ENCODE peak calls at places on chromosomes 1 and 21, in ten cellular contexts. One of them, this sample, is unnamed.

GRCh38 chr21:43021191-43021590 is 46.8 kb downstream of the PKNOX1 start:
- DNase-seq in DMS79 treated with DMSO at 0.1 percent for 48 hours: no peak
- DNase-seq in CD4-positive, alpha-beta memory T cell: no peak
- DNase-seq in NCI-H1092 treated with DMSO at 0.1 percent for 48 hours: no peak
- DNase-seq in left lobe of liver: no peak
- DNase-seq in ELR: no peak
- DNase-seq in effector memory CD4-positive, alpha-beta T cell: no peak
- DNase-seq in NCI-H69: no peak
- DNase-seq in HEK293T: no peak
- DNase-seq in stimulated activated CD4-positive, alpha-beta T cell treated with anti-CD3 and anti-CD28 coated beads, Interleukin-4, amount 100 ng/mL, for 1 hour: no peak
- DNase-seq in this sample: no peak

GRCh38 chr21:35149698-35150097 is 100.6 kb upstream of the RUNX1 start:
- DNase-seq in HEK293T: no peak
- DNase-seq in DMS79 treated with DMSO at 0.1 percent for 48 hours: no peak
- DNase-seq in stimulated activated CD4-positive, alpha-beta T cell treated with anti-CD3 and anti-CD28 coated beads, Interleukin-4, amount 100 ng/mL, for 1 hour: no peak
- DNase-seq in ELR: peak
- DNase-seq in NCI-H1092 treated with DMSO at 0.1 percent for 48 hours: no peak
- DNase-seq in effector memory CD4-positive, alpha-beta T cell: no peak
- DNase-seq in CD4-positive, alpha-beta memory T cell: no peak
- DNase-seq in NCI-H69: no peak
- DNase-seq in left lobe of liver: no peak
- DNase-seq in this sample: no peak

GRCh38 chr1:8545078-8545477 is 227.2 kb downstream of the SLC45A1 start:
- DNase-seq in ELR: peak
- DNase-seq in DMS79 treated with DMSO at 0.1 percent for 48 hours: no peak
- DNase-seq in CD4-positive, alpha-beta memory T cell: no peak
- DNase-seq in NCI-H69: no peak
- DNase-seq in NCI-H1092 treated with DMSO at 0.1 percent for 48 hours: no peak
- DNase-seq in stimulated activated CD4-positive, alpha-beta T cell treated with anti-CD3 and anti-CD28 coated beads, Interleukin-4, amount 100 ng/mL, for 1 hour: no peak
- DNase-seq in effector memory CD4-positive, alpha-beta T cell: no peak
- DNase-seq in left lobe of liver: no peak
- DNase-seq in HEK293T: no peak
- DNase-seq in this sample: no peak

GRCh38 chr1:240917976-240918375 is 306.0 kb upstream of the GREM2 start:
- DNase-seq in effector memory CD4-positive, alpha-beta T cell: no peak
- DNase-seq in stimulated activated CD4-positive, alpha-beta T cell treated with anti-CD3 and anti-CD28 coated beads, Interleukin-4, amount 100 ng/mL, for 1 hour: no peak
- DNase-seq in CD4-positive, alpha-beta memory T cell: no peak
- DNase-seq in NCI-H1092 treated with DMSO at 0.1 percent for 48 hours: no peak
- DNase-seq in ELR: no peak
- DNase-seq in HEK293T: no peak
- DNase-seq in NCI-H69: no peak
- DNase-seq in left lobe of liver: no peak
- DNase-seq in DMS79 treated with DMSO at 0.1 percent for 48 hours: no peak
- DNase-seq in this sample: no peak

GRCh38 chr1:114758251-114758832 is 558 bp upstream of the CSDE1 start:
- DNase-seq in left lobe of liver: no peak
- DNase-seq in HEK293T: peak
- DNase-seq in effector memory CD4-positive, alpha-beta T cell: no peak
- DNase-seq in NCI-H69: peak
- DNase-seq in NCI-H1092 treated with DMSO at 0.1 percent for 48 hours: no peak
- DNase-seq in stimulated activated CD4-positive, alpha-beta T cell treated with anti-CD3 and anti-CD28 coated beads, Interleukin-4, amount 100 ng/mL, for 1 hour: no peak
- DNase-seq in ELR: peak
- DNase-seq in CD4-positive, alpha-beta memory T cell: no peak
- DNase-seq in DMS79 treated with DMSO at 0.1 percent for 48 hours: no peak
- DNase-seq in this sample: no peak

GRCh38 chr21:41509206-41509496 is 1.2 kb upstream of the TMPRSS2 start:
- DNase-seq in HEK293T: no peak
- DNase-seq in NCI-H69: no peak
- DNase-seq in CD4-positive, alpha-beta memory T cell: no peak
- DNase-seq in left lobe of liver: no peak
- DNase-seq in effector memory CD4-positive, alpha-beta T cell: no peak
- DNase-seq in NCI-H1092 treated with DMSO at 0.1 percent for 48 hours: no peak
- DNase-seq in stimulated activated CD4-positive, alpha-beta T cell treated with anti-CD3 and anti-CD28 coated beads, Interleukin-4, amount 100 ng/mL, for 1 hour: no peak
- DNase-seq in DMS79 treated with DMSO at 0.1 percent for 48 hours: no peak
- DNase-seq in ELR: no peak
- DNase-seq in this sample: no peak

GRCh38 chr1:154669464-154670282 is 61.7 kb upstream of the ADAR start:
- DNase-seq in stimulated activated CD4-positive, alpha-beta T cell treated with anti-CD3 and anti-CD28 coated beads, Interleukin-4, amount 100 ng/mL, for 1 hour: peak
- DNase-seq in ELR: peak
- DNase-seq in effector memory CD4-positive, alpha-beta T cell: peak
- DNase-seq in left lobe of liver: peak
- DNase-seq in HEK293T: peak
- DNase-seq in NCI-H69: peak
- DNase-seq in CD4-positive, alpha-beta memory T cell: peak
- DNase-seq in DMS79 treated with DMSO at 0.1 percent for 48 hours: peak
- DNase-seq in NCI-H1092 treated with DMSO at 0.1 percent for 48 hours: peak
- DNase-seq in this sample: peak

GRCh38 chr1:201491896-201492511 is 14.9 kb downstream of the CSRP1 start:
- DNase-seq in CD4-positive, alpha-beta memory T cell: no peak
- DNase-seq in NCI-H1092 treated with DMSO at 0.1 percent for 48 hours: no peak
- DNase-seq in NCI-H69: no peak
- DNase-seq in effector memory CD4-positive, alpha-beta T cell: no peak
- DNase-seq in left lobe of liver: no peak
- DNase-seq in stimulated activated CD4-positive, alpha-beta T cell treated with anti-CD3 and anti-CD28 coated beads, Interleukin-4, amount 100 ng/mL, for 1 hour: no peak
- DNase-seq in ELR: no peak
- DNase-seq in HEK293T: no peak
- DNase-seq in DMS79 treated with DMSO at 0.1 percent for 48 hours: no peak
- DNase-seq in this sample: no peak

GRCh38 chr1:153202006-153202405 is 1.2 kb upstream of the LELP1 start:
- DNase-seq in HEK293T: no peak
- DNase-seq in DMS79 treated with DMSO at 0.1 percent for 48 hours: no peak
- DNase-seq in left lobe of liver: no peak
- DNase-seq in NCI-H69: no peak
- DNase-seq in NCI-H1092 treated with DMSO at 0.1 percent for 48 hours: no peak
- DNase-seq in ELR: no peak
- DNase-seq in CD4-positive, alpha-beta memory T cell: no peak
- DNase-seq in stimulated activated CD4-positive, alpha-beta T cell treated with anti-CD3 and anti-CD28 coated beads, Interleukin-4, amount 100 ng/mL, for 1 hour: no peak
- DNase-seq in effector memory CD4-positive, alpha-beta T cell: no peak
- DNase-seq in this sample: no peak

GRCh38 chr1:114154963-114155322 is 1.3 kb upstream of the SYT6 start:
- DNase-seq in NCI-H1092 treated with DMSO at 0.1 percent for 48 hours: no peak
- DNase-seq in left lobe of liver: no peak
- DNase-seq in effector memory CD4-positive, alpha-beta T cell: no peak
- DNase-seq in stimulated activated CD4-positive, alpha-beta T cell treated with anti-CD3 and anti-CD28 coated beads, Interleukin-4, amount 100 ng/mL, for 1 hour: peak
- DNase-seq in DMS79 treated with DMSO at 0.1 percent for 48 hours: no peak
- DNase-seq in ELR: peak
- DNase-seq in CD4-positive, alpha-beta memory T cell: peak
- DNase-seq in HEK293T: no peak
- DNase-seq in NCI-H69: no peak
- DNase-seq in this sample: no peak

GRCh38 chr21:17802568-17802967 is 16.6 kb downstream of the C21orf91 start:
- DNase-seq in HEK293T: no peak
- DNase-seq in stimulated activated CD4-positive, alpha-beta T cell treated with anti-CD3 and anti-CD28 coated beads, Interleukin-4, amount 100 ng/mL, for 1 hour: no peak
- DNase-seq in ELR: peak
- DNase-seq in effector memory CD4-positive, alpha-beta T cell: no peak
- DNase-seq in DMS79 treated with DMSO at 0.1 percent for 48 hours: no peak
- DNase-seq in left lobe of liver: no peak
- DNase-seq in NCI-H69: peak
- DNase-seq in NCI-H1092 treated with DMSO at 0.1 percent for 48 hours: no peak
- DNase-seq in CD4-positive, alpha-beta memory T cell: no peak
- DNase-seq in this sample: no peak

GRCh38 chr1:183101841-183102276 is 78.6 kb downstream of the LAMC1 start:
- DNase-seq in DMS79 treated with DMSO at 0.1 percent for 48 hours: no peak
- DNase-seq in CD4-positive, alpha-beta memory T cell: no peak
- DNase-seq in effector memory CD4-positive, alpha-beta T cell: no peak
- DNase-seq in NCI-H1092 treated with DMSO at 0.1 percent for 48 hours: no peak
- DNase-seq in ELR: peak
- DNase-seq in stimulated activated CD4-positive, alpha-beta T cell treated with anti-CD3 and anti-CD28 coated beads, Interleukin-4, amount 100 ng/mL, for 1 hour: no peak
- DNase-seq in left lobe of liver: no peak
- DNase-seq in NCI-H69: no peak
- DNase-seq in HEK293T: no peak
- DNase-seq in this sample: no peak

GRCh38 chr1:220044683-220045355 is 1.5 kb downstream of the EPRS1 start:
- DNase-seq in NCI-H69: no peak
- DNase-seq in ELR: no peak
- DNase-seq in DMS79 treated with DMSO at 0.1 percent for 48 hours: no peak
- DNase-seq in NCI-H1092 treated with DMSO at 0.1 percent for 48 hours: no peak
- DNase-seq in CD4-positive, alpha-beta memory T cell: peak
- DNase-seq in stimulated activated CD4-positive, alpha-beta T cell treated with anti-CD3 and anti-CD28 coated beads, Interleukin-4, amount 100 ng/mL, for 1 hour: no peak
- DNase-seq in left lobe of liver: no peak
- DNase-seq in HEK293T: no peak
- DNase-seq in effector memory CD4-positive, alpha-beta T cell: no peak
- DNase-seq in this sample: no peak

GRCh38 chr1:99482286-99482685 is 163.6 kb upstream of the PALMD start:
- DNase-seq in HEK293T: no peak
- DNase-seq in NCI-H1092 treated with DMSO at 0.1 percent for 48 hours: no peak
- DNase-seq in DMS79 treated with DMSO at 0.1 percent for 48 hours: no peak
- DNase-seq in left lobe of liver: no peak
- DNase-seq in effector memory CD4-positive, alpha-beta T cell: no peak
- DNase-seq in ELR: no peak
- DNase-seq in CD4-positive, alpha-beta memory T cell: no peak
- DNase-seq in stimulated activated CD4-positive, alpha-beta T cell treated with anti-CD3 and anti-CD28 coated beads, Interleukin-4, amount 100 ng/mL, for 1 hour: no peak
- DNase-seq in NCI-H69: no peak
- DNase-seq in this sample: no peak

GRCh38 chr1:183734600-183735036 is 70.3 kb upstream of the RGL1 start:
- DNase-seq in DMS79 treated with DMSO at 0.1 percent for 48 hours: no peak
- DNase-seq in NCI-H1092 treated with DMSO at 0.1 percent for 48 hours: no peak
- DNase-seq in left lobe of liver: peak
- DNase-seq in NCI-H69: peak
- DNase-seq in HEK293T: no peak
- DNase-seq in stimulated activated CD4-positive, alpha-beta T cell treated with anti-CD3 and anti-CD28 coated beads, Interleukin-4, amount 100 ng/mL, for 1 hour: no peak
- DNase-seq in ELR: no peak
- DNase-seq in effector memory CD4-positive, alpha-beta T cell: no peak
- DNase-seq in CD4-positive, alpha-beta memory T cell: no peak
- DNase-seq in this sample: no peak

GRCh38 chr1:87084247-87084836 is 169.9 kb downstream of the HS2ST1 start:
- DNase-seq in HEK293T: no peak
- DNase-seq in NCI-H1092 treated with DMSO at 0.1 percent for 48 hours: peak
- DNase-seq in ELR: peak
- DNase-seq in left lobe of liver: no peak
- DNase-seq in CD4-positive, alpha-beta memory T cell: peak
- DNase-seq in stimulated activated CD4-positive, alpha-beta T cell treated with anti-CD3 and anti-CD28 coated beads, Interleukin-4, amount 100 ng/mL, for 1 hour: no peak
- DNase-seq in effector memory CD4-positive, alpha-beta T cell: no peak
- DNase-seq in DMS79 treated with DMSO at 0.1 percent for 48 hours: peak
- DNase-seq in NCI-H69: peak
- DNase-seq in this sample: no peak

GRCh38 chr1:226268421-226269124 is 40.4 kb downstream of the LIN9 start:
- DNase-seq in NCI-H1092 treated with DMSO at 0.1 percent for 48 hours: no peak
- DNase-seq in ELR: peak
- DNase-seq in left lobe of liver: no peak
- DNase-seq in DMS79 treated with DMSO at 0.1 percent for 48 hours: no peak
- DNase-seq in stimulated activated CD4-positive, alpha-beta T cell treated with anti-CD3 and anti-CD28 coated beads, Interleukin-4, amount 100 ng/mL, for 1 hour: no peak
- DNase-seq in CD4-positive, alpha-beta memory T cell: no peak
- DNase-seq in effector memory CD4-positive, alpha-beta T cell: no peak
- DNase-seq in HEK293T: no peak
- DNase-seq in NCI-H69: no peak
- DNase-seq in this sample: no peak

GRCh38 chr1:43009274-43009673 is 50.6 kb upstream of the SLC2A1 start:
- DNase-seq in stimulated activated CD4-positive, alpha-beta T cell treated with anti-CD3 and anti-CD28 coated beads, Interleukin-4, amount 100 ng/mL, for 1 hour: no peak
- DNase-seq in ELR: no peak
- DNase-seq in NCI-H1092 treated with DMSO at 0.1 percent for 48 hours: no peak
- DNase-seq in CD4-positive, alpha-beta memory T cell: no peak
- DNase-seq in left lobe of liver: no peak
- DNase-seq in DMS79 treated with DMSO at 0.1 percent for 48 hours: no peak
- DNase-seq in HEK293T: no peak
- DNase-seq in NCI-H69: peak
- DNase-seq in effector memory CD4-positive, alpha-beta T cell: no peak
- DNase-seq in this sample: no peak

GRCh38 chr1:51234721-51235425 is 1.2 kb upstream of the RNF11 start:
- DNase-seq in left lobe of liver: peak
- DNase-seq in effector memory CD4-positive, alpha-beta T cell: no peak
- DNase-seq in CD4-positive, alpha-beta memory T cell: peak
- DNase-seq in HEK293T: no peak
- DNase-seq in DMS79 treated with DMSO at 0.1 percent for 48 hours: peak
- DNase-seq in ELR: peak
- DNase-seq in NCI-H1092 treated with DMSO at 0.1 percent for 48 hours: peak
- DNase-seq in NCI-H69: peak
- DNase-seq in stimulated activated CD4-positive, alpha-beta T cell treated with anti-CD3 and anti-CD28 coated beads, Interleukin-4, amount 100 ng/mL, for 1 hour: peak
- DNase-seq in this sample: no peak

GRCh38 chr1:99816656-99817055 is 33.5 kb upstream of the AGL start:
- DNase-seq in NCI-H1092 treated with DMSO at 0.1 percent for 48 hours: no peak
- DNase-seq in left lobe of liver: no peak
- DNase-seq in stimulated activated CD4-positive, alpha-beta T cell treated with anti-CD3 and anti-CD28 coated beads, Interleukin-4, amount 100 ng/mL, for 1 hour: no peak
- DNase-seq in NCI-H69: no peak
- DNase-seq in HEK293T: no peak
- DNase-seq in CD4-positive, alpha-beta memory T cell: no peak
- DNase-seq in ELR: no peak
- DNase-seq in DMS79 treated with DMSO at 0.1 percent for 48 hours: no peak
- DNase-seq in effector memory CD4-positive, alpha-beta T cell: no peak
- DNase-seq in this sample: no peak

GRCh38 chr1:199776768-199777497 is 250.6 kb upstream of the NR5A2 start:
- DNase-seq in NCI-H1092 treated with DMSO at 0.1 percent for 48 hours: no peak
- DNase-seq in left lobe of liver: no peak
- DNase-seq in HEK293T: no peak
- DNase-seq in ELR: no peak
- DNase-seq in NCI-H69: no peak
- DNase-seq in DMS79 treated with DMSO at 0.1 percent for 48 hours: no peak
- DNase-seq in effector memory CD4-positive, alpha-beta T cell: no peak
- DNase-seq in CD4-positive, alpha-beta memory T cell: no peak
- DNase-seq in stimulated activated CD4-positive, alpha-beta T cell treated with anti-CD3 and anti-CD28 coated beads, Interleukin-4, amount 100 ng/mL, for 1 hour: no peak
- DNase-seq in this sample: no peak

GRCh38 chr1:110190282-110190929 is 19.7 kb upstream of the KCNC4 start:
- DNase-seq in DMS79 treated with DMSO at 0.1 percent for 48 hours: peak
- DNase-seq in HEK293T: no peak
- DNase-seq in effector memory CD4-positive, alpha-beta T cell: no peak
- DNase-seq in ELR: no peak
- DNase-seq in left lobe of liver: peak
- DNase-seq in NCI-H69: peak
- DNase-seq in stimulated activated CD4-positive, alpha-beta T cell treated with anti-CD3 and anti-CD28 coated beads, Interleukin-4, amount 100 ng/mL, for 1 hour: no peak
- DNase-seq in CD4-positive, alpha-beta memory T cell: no peak
- DNase-seq in NCI-H1092 treated with DMSO at 0.1 percent for 48 hours: peak
- DNase-seq in this sample: no peak

GRCh38 chr1:59367269-59368006 is 70.5 kb downstream of the FGGY start:
- DNase-seq in effector memory CD4-positive, alpha-beta T cell: no peak
- DNase-seq in DMS79 treated with DMSO at 0.1 percent for 48 hours: no peak
- DNase-seq in CD4-positive, alpha-beta memory T cell: no peak
- DNase-seq in NCI-H1092 treated with DMSO at 0.1 percent for 48 hours: no peak
- DNase-seq in left lobe of liver: no peak
- DNase-seq in HEK293T: no peak
- DNase-seq in NCI-H69: no peak
- DNase-seq in stimulated activated CD4-positive, alpha-beta T cell treated with anti-CD3 and anti-CD28 coated beads, Interleukin-4, amount 100 ng/mL, for 1 hour: no peak
- DNase-seq in ELR: peak
- DNase-seq in this sample: no peak

GRCh38 chr1:227941509-227942020 is 6.2 kb downstream of the WNT9A start:
- DNase-seq in stimulated activated CD4-positive, alpha-beta T cell treated with anti-CD3 and anti-CD28 coated beads, Interleukin-4, amount 100 ng/mL, for 1 hour: no peak
- DNase-seq in NCI-H69: no peak
- DNase-seq in DMS79 treated with DMSO at 0.1 percent for 48 hours: no peak
- DNase-seq in left lobe of liver: peak
- DNase-seq in NCI-H1092 treated with DMSO at 0.1 percent for 48 hours: no peak
- DNase-seq in ELR: no peak
- DNase-seq in HEK293T: no peak
- DNase-seq in effector memory CD4-positive, alpha-beta T cell: no peak
- DNase-seq in CD4-positive, alpha-beta memory T cell: no peak
- DNase-seq in this sample: no peak

GRCh38 chr1:160437432-160438319 is 37.3 kb downstream of the VANGL2 start:
- DNase-seq in CD4-positive, alpha-beta memory T cell: peak
- DNase-seq in ELR: no peak
- DNase-seq in HEK293T: no peak
- DNase-seq in effector memory CD4-positive, alpha-beta T cell: no peak
- DNase-seq in NCI-H69: no peak
- DNase-seq in NCI-H1092 treated with DMSO at 0.1 percent for 48 hours: no peak
- DNase-seq in DMS79 treated with DMSO at 0.1 percent for 48 hours: no peak
- DNase-seq in stimulated activated CD4-positive, alpha-beta T cell treated with anti-CD3 and anti-CD28 coated beads, Interleukin-4, amount 100 ng/mL, for 1 hour: no peak
- DNase-seq in left lobe of liver: no peak
- DNase-seq in this sample: no peak

GRCh38 chr1:199226163-199226562 is 587.3 kb downstream of the PTPRC start:
- DNase-seq in effector memory CD4-positive, alpha-beta T cell: no peak
- DNase-seq in NCI-H1092 treated with DMSO at 0.1 percent for 48 hours: no peak
- DNase-seq in ELR: peak
- DNase-seq in NCI-H69: peak
- DNase-seq in HEK293T: no peak
- DNase-seq in DMS79 treated with DMSO at 0.1 percent for 48 hours: no peak
- DNase-seq in CD4-positive, alpha-beta memory T cell: peak
- DNase-seq in left lobe of liver: no peak
- DNase-seq in stimulated activated CD4-positive, alpha-beta T cell treated with anti-CD3 and anti-CD28 coated beads, Interleukin-4, amount 100 ng/mL, for 1 hour: peak
- DNase-seq in this sample: peak

GRCh38 chr1:77030401-77031100 is 163.3 kb downstream of the ST6GALNAC5 start:
- DNase-seq in DMS79 treated with DMSO at 0.1 percent for 48 hours: no peak
- DNase-seq in HEK293T: no peak
- DNase-seq in NCI-H69: peak
- DNase-seq in left lobe of liver: no peak
- DNase-seq in effector memory CD4-positive, alpha-beta T cell: no peak
- DNase-seq in CD4-positive, alpha-beta memory T cell: no peak
- DNase-seq in stimulated activated CD4-positive, alpha-beta T cell treated with anti-CD3 and anti-CD28 coated beads, Interleukin-4, amount 100 ng/mL, for 1 hour: no peak
- DNase-seq in NCI-H1092 treated with DMSO at 0.1 percent for 48 hours: no peak
- DNase-seq in ELR: no peak
- DNase-seq in this sample: no peak

GRCh38 chr1:180593382-180593781 is 34.6 kb downstream of the OVAAL start:
- DNase-seq in DMS79 treated with DMSO at 0.1 percent for 48 hours: no peak
- DNase-seq in NCI-H1092 treated with DMSO at 0.1 percent for 48 hours: no peak
- DNase-seq in effector memory CD4-positive, alpha-beta T cell: no peak
- DNase-seq in left lobe of liver: no peak
- DNase-seq in NCI-H69: no peak
- DNase-seq in HEK293T: no peak
- DNase-seq in stimulated activated CD4-positive, alpha-beta T cell treated with anti-CD3 and anti-CD28 coated beads, Interleukin-4, amount 100 ng/mL, for 1 hour: no peak
- DNase-seq in ELR: no peak
- DNase-seq in CD4-positive, alpha-beta memory T cell: no peak
- DNase-seq in this sample: no peak